ENCODE peak calls at places on chromosomes 2 and 18, in six cellular contexts. V, N, Z, G, F and C are unnamed samples. For H3K9me2, the result is how much of the 10 kb centered on the place peaks cover.

GRCh38 chr2:190318931-190319556 is 582 bp downstream of the HIBCH start:
- DNase-seq in V (no peak), N (no peak), Z (peak), G (no peak), F (no peak), C (peak)

GRCh38 chr18:23352042-23352441 is 101.0 kb upstream of the RIOK3 start:
- DNase-seq in V (no peak), N (no peak), Z (no peak), G (no peak), F (no peak), C (no peak)

GRCh38 chr2:24793752-24794477 is 690 bp downstream of the CENPO start:
- DNase-seq in V (peak), N (peak), Z (peak), G (no peak), F (no peak), C (peak)

GRCh38 chr2:127085260-127085666 is 21.7 kb downstream of the BIN1 start:
- DNase-seq in V (peak), N (no peak), Z (no peak), G (peak), F (no peak), C (peak)

GRCh38 chr2:85395912-85396475 is 14.2 kb downstream of the CAPG start:
- DNase-seq in V (no peak), N (no peak), Z (no peak), G (no peak), F (no peak), C (no peak)

GRCh38 chr2:105422801-105423200 is 23.9 kb upstream of the FHL2 start:
- DNase-seq in V (no peak), N (no peak), Z (no peak), G (no peak), F (no peak), C (no peak)

GRCh38 chr2:240989451-240990265 is 8.8 kb upstream of the SNED1 start:
- DNase-seq in V (peak), N (peak), Z (peak), G (peak), F (peak), C (peak)

GRCh38 chr18:45935591-45936335 is 31.4 kb downstream of the EPG5 start:
- DNase-seq in V (no peak), N (no peak), Z (no peak), G (no peak), F (no peak), C (peak)

GRCh38 chr2:29806461-29806860 is 114.9 kb downstream of the ALK start:
- DNase-seq in V (peak), N (peak), Z (no peak), G (no peak), F (no peak), C (no peak)
- H3K9me2 ChIP-seq in V (under half), N (under half), Z (under half), G (under half), F (under half), C (under half)

GRCh38 chr2:62201307-62201706 is 5.4 kb downstream of the B3GNT2 start:
- DNase-seq in V (no peak), N (no peak), Z (no peak), G (no peak), F (no peak), C (peak)
- H3K9me2 ChIP-seq in V (under half), N (under half), Z (under half), G (under half), F (under half), C (under half)

GRCh38 chr2:23534756-23535155 is 149.8 kb downstream of the KLHL29 start:
- DNase-seq in V (no peak), N (no peak), Z (no peak), G (no peak), F (no peak), C (no peak)
- H3K9me2 ChIP-seq in V (under half), N (under half), Z (under half), G (under half), F (under half), C (under half)

GRCh38 chr18:33817096-33817495 is 239.1 kb downstream of the ASXL3 start:
- DNase-seq in V (no peak), N (peak), Z (no peak), G (no peak), F (no peak), C (peak)
- H3K9me2 ChIP-seq in V (under half), N (under half), Z (under half), G (under half), F (under half), C (under half)

GRCh38 chr2:7987992-7988391 is 693.9 kb upstream of the ID2 start:
- DNase-seq in V (no peak), N (no peak), Z (no peak), G (no peak), F (no peak), C (no peak)
- H3K9me2 ChIP-seq in V (under half), N (under half), Z (under half), G (under half), F (under half), C (under half)

DNA sequence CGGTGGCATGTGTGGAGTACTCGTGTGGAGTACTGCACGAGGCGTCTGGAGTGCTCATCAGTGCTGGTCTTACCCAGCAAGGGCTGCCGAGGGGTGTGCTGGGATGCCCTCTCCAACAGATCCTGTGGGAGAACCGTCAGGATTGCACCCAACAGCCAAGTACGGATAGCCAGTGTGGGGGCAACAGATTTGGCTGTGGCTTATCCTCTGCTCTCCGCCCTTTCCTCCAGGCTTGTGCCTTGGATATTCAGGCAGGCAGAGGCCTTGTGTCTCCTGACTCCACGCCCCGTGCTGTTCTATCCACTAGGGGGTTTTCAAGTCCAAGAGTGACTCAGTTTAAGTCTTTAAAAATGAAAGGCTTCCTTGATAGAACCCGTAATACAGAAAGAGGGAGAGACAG is 321.0 kb upstream of the HS6ST1 start:
- DNase-seq in V (no peak), N (no peak), Z (no peak), G (no peak), F (no peak), C (peak)
- H3K9me2 ChIP-seq in V (under half), N (under half), Z (under half), G (under half), F (under half), C (under half)